ENCODE peak calls at places on chromosomes 11 and 22, in four cellular contexts. J is HepG2, F is H1, Y is K562. O is an unnamed sample.
A peak's percentile ranks its signal among the peaks of the same experiment; 100 is the strongest.

GRCh38 chr11:64874308-64874707 is 4.1 kb downstream of the EHD1 start:
- DNase-seq in Y (no peak), F (no peak), J (no peak), O (no peak)

GRCh38 chr22:19371893-19372292 is 59.6 kb downstream of the HIRA start:
- DNase-seq in F (no peak), J (no peak), Y (no peak), O (no peak)

GRCh38 chr11:12994476-12994875 is 14.6 kb upstream of the RASSF10 start:
- DNase-seq in J (no peak), Y (peak; percentile 58), F (no peak), O (no peak)

GRCh38 chr11:68287419-68287818 is 15.6 kb upstream of the C11orf24 start:
- DNase-seq in F (no peak), J (no peak), Y (no peak), O (no peak)

GRCh38 chr11:69799582-69799981 is 19.6 kb downstream of the FGF3 start:
- DNase-seq in J (peak; percentile 23), Y (peak; percentile 67), F (no peak), O (no peak)

GRCh38 chr11:116895053-116895757 is 57.8 kb upstream of the APOA1 start:
- DNase-seq in Y (peak; percentile 38), F (peak; percentile 70), J (no peak), O (no peak)

GRCh38 chr11:57140568-57140967 is 41.2 kb upstream of the LRRC55 start:
- DNase-seq in J (no peak), F (no peak), Y (no peak), O (no peak)

GRCh38 chr11:77776455-77776854 is 44.1 kb downstream of the RSF1 start:
- DNase-seq in F (no peak), Y (peak; percentile 27), J (peak; percentile 29), O (no peak)

GRCh38 chr11:67304511-67305113 is 1.3 kb downstream of the SSH3 start:
- DNase-seq in Y (no peak), F (no peak), J (no peak), O (no peak)

GRCh38 chr11:9745411-9746211 is 81.7 kb downstream of the SWAP70 start:
- DNase-seq in F (no peak), J (no peak), Y (no peak), O (peak; percentile 53)

GRCh38 chr11:6667733-6668374 is 12.2 kb upstream of the DCHS1 start:
- DNase-seq in J (peak; percentile 41), F (no peak), Y (peak; percentile 69), O (peak; percentile 48)

GRCh38 chr11:116696381-116696941 is 76.3 kb downstream of the BUD13 start:
- DNase-seq in Y (no peak), F (peak; percentile 57), J (no peak), O (no peak)

GRCh38 chr11:2878782-2879181 is 6.8 kb downstream of the CDKN1C start:
- DNase-seq in F (no peak), Y (no peak), J (no peak), O (no peak)

GRCh38 chr11:20522536-20522935 is 76.9 kb upstream of the SLC6A5 start:
- DNase-seq in Y (no peak), F (no peak), J (no peak), O (no peak)

GRCh38 chr11:46356911-46357482 is 9.7 kb downstream of the DGKZ start:
- DNase-seq in J (no peak), F (no peak), Y (no peak), O (no peak)

GRCh38 chr11:95450547-95451123 is 219.6 kb upstream of the SESN3 start:
- DNase-seq in F (no peak), Y (peak; percentile 41), J (no peak), O (no peak)

GRCh38 chr11:67372232-67372992 is 986 bp downstream of the CLCF1 start:
- DNase-seq in F (peak; percentile 70), J (no peak), Y (peak; percentile 67), O (no peak)

GRCh38 chr11:65479184-65480145 is 19.4 kb upstream of the MALAT1 start:
- DNase-seq in J (no peak), Y (peak; percentile 74), F (peak; percentile 66), O (no peak)

GRCh38 chr11:111469200-111469599 is 43.0 kb downstream of the BTG4 start:
- DNase-seq in Y (no peak), F (no peak), J (no peak), O (no peak)

GRCh38 chr11:93267383-93267782 is 63.2 kb upstream of the DEUP1 start:
- DNase-seq in F (no peak), J (no peak), Y (no peak), O (no peak)

GRCh38 chr11:96228472-96228871 is 114.5 kb downstream of the MAML2 start:
- DNase-seq in J (peak; percentile 68), Y (no peak), F (no peak), O (no peak)

GRCh38 chr11:70088735-70089250 is 10.7 kb downstream of the ANO1 start:
- DNase-seq in Y (no peak), J (no peak), F (no peak), O (no peak)

GRCh38 chr11:35232961-35233360 is 94.0 kb downstream of the CD44 start:
- DNase-seq in J (no peak), Y (no peak), F (no peak), O (no peak)

GRCh38 chr11:19101803-19102520 is 15.0 kb upstream of the ZDHHC13 start:
- DNase-seq in Y (no peak), F (no peak), J (no peak), O (no peak)

GRCh38 chr22:30286813-30287625 is 2.3 kb downstream of the CASTOR1 start:
- DNase-seq in J (peak; percentile 45), F (peak; percentile 98), Y (peak; percentile 78), O (no peak)

GRCh38 chr11:20467458-20468185 is 80.1 kb downstream of the PRMT3 start:
- DNase-seq in J (no peak), F (no peak), Y (no peak), O (no peak)

GRCh38 chr22:38107692-38108515 is 2.6 kb downstream of the BAIAP2L2 start:
- DNase-seq in Y (no peak), J (peak; percentile 93), F (no peak), O (no peak)

GRCh38 chr22:49959782-49960158 is 802 bp upstream of the PIM3 start:
- DNase-seq in J (peak; percentile 74), F (no peak), Y (no peak), O (no peak)

GRCh38 chr11:110069158-110069737 is 23.9 kb upstream of the ZC3H12C start:
- DNase-seq in J (no peak), F (no peak), Y (peak; percentile 80), O (no peak)

GRCh38 chr11:77669848-77670511 is 32.4 kb upstream of the CLNS1A start:
- DNase-seq in Y (no peak), J (peak; percentile 76), F (no peak), O (no peak)

GRCh38 chr11:128884703-128885338 is 6.3 kb upstream of the KCNJ5 start:
- DNase-seq in J (peak; percentile 54), Y (peak; percentile 70), F (peak; percentile 78), O (no peak)

GRCh38 chr11:120210651-120211521 is at the start of gene OAF:
- DNase-seq in J (peak; percentile 86), Y (peak; percentile 74), F (peak; percentile 85), O (no peak)

GRCh38 chr11:116837231-116838091 is at the start of gene APOA1:
- DNase-seq in Y (no peak), J (peak; percentile 98), F (no peak), O (no peak)

DNA sequence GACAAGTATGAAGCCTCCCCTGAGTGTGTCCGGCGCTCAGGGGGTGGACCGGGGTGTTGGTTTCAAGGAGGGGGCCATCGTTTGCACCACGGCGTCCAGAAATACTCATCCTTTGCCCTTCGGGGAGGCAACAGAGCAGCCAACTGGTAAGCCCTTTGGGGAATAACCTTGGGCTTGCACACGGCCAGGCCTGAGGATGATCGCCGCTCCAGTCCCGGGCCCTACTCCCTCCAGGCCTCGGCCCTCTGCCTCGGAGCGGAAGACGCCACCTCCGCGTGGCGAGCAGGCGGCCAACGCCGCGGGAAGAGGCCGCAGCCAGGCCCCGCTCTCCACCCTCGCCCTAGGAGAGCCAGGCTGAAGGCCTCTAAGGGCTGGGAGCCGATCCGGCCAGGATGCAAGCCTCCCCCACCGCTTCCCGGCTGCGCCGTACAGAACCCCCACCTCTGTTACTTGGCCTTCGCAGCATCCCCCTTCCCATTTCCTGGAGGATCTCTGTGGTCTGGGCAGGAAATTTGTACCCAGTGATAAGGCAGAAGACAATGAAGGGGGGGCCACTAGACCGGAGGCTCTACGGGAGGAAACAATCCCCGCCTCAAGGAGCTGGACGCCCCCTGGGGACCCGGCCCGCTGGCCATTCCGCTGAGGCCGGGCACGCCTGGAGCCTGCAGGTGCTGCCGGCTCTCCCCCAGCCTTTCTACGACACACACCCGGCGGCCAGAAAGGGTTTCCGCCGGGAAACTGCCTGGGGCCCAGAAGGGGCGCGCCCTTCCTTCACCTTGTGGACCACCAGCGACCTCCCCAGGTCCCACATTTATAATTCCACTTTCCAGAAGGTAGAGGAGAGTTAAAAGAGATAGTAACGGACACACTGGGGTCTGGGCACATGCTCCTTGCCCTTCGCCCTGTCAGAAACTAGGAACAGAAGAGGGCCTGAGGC is 2.6 kb downstream of the ESAM start:
- DNase-seq in J (no peak), Y (no peak), F (peak; percentile 72), O (no peak)
- TF ChIP-seq YY1 in J (no peak), Y (no peak), F (no peak), O (no peak)

GRCh38 chr11:28763876-28764275 is 655.7 kb downstream of the METTL15 start:
- DNase-seq in J (no peak), Y (no peak), F (no peak), O (no peak)

GRCh38 chr11:28770806-28771205 is 662.6 kb downstream of the METTL15 start:
- DNase-seq in F (no peak), J (no peak), Y (no peak), O (no peak)

GRCh38 chr11:28767574-28767973 is 659.4 kb downstream of the METTL15 start:
- DNase-seq in F (no peak), Y (no peak), J (no peak), O (no peak)
- TF ChIP-seq CBX5 in F (no peak), Y (no peak), J (no peak), O (no peak)

GRCh38 chr22:41361716-41362310 is 19.9 kb upstream of the TEF start:
- DNase-seq in Y (no peak), F (no peak), J (no peak), O (no peak)
- TF ChIP-seq YY1 in Y (no peak), F (no peak), J (no peak), O (no peak)

GRCh38 chr11:104609297-104609696 is 289.0 kb downstream of the CASP12 start:
- DNase-seq in Y (no peak), F (no peak), J (peak; percentile 24), O (no peak)
- TF ChIP-seq CBX5 in Y (no peak), F (no peak), J (no peak), O (no peak)

GRCh38 chr22:27792452-27793165 is 8.9 kb downstream of the MN1 start:
- DNase-seq in J (no peak), F (no peak), Y (no peak), O (no peak)
- TF ChIP-seq YY1 in J (no peak), F (no peak), Y (no peak), O (no peak)